ENCODE peak calls at places on chromosomes 16 and 17, in four cellular contexts. S is HT-29, B is mammary epithelial cell, Z is 8988T. K is an unnamed sample.

GRCh38 chr16:81505011-81505660 is 60.5 kb downstream of the CMIP start:
- DNase-seq in Z (no peak), S (no peak), B (peak; percentile 86), K (no peak)

GRCh38 chr16:10754941-10755340 is 11.3 kb downstream of the NUBP1 start:
- DNase-seq in Z (no peak), B (peak; percentile 69), S (no peak), K (peak; percentile 43)

GRCh38 chr17:31373150-31374082 is 18.1 kb upstream of the RAB11FIP4 start:
- DNase-seq in S (peak; percentile 79), Z (no peak), B (peak; percentile 39), K (peak; percentile 74)

GRCh38 chr16:31429314-31429713 is 1.2 kb upstream of the COX6A2 start:
- DNase-seq in B (no peak), S (no peak), Z (no peak), K (no peak)

GRCh38 chr17:17672453-17673368 is 8.5 kb upstream of the RAI1 start:
- DNase-seq in B (peak; percentile 35), Z (no peak), S (no peak), K (no peak)

GRCh38 chr16:30666681-30667080 is 8.4 kb downstream of the FBRS start:
- DNase-seq in B (no peak), Z (no peak), S (no peak), K (no peak)

GRCh38 chr17:74935585-74936469 is at the start of gene OTOP3:
- DNase-seq in B (no peak), S (no peak), Z (no peak), K (no peak)

GRCh38 chr16:11605564-11605886 is 18.8 kb upstream of the LITAF start:
- DNase-seq in B (no peak), Z (no peak), S (no peak), K (no peak)

GRCh38 chr16:48687421-48688038 is 77.5 kb upstream of the N4BP1 start:
- DNase-seq in B (peak; percentile 60), S (peak; percentile 72), Z (peak; percentile 70), K (peak; percentile 85)

GRCh38 chr16:72042157-72042660 is 12.1 kb upstream of the HP start:
- DNase-seq in B (peak; percentile 2), Z (no peak), S (no peak), K (no peak)

GRCh38 chr17:50367401-50367800 is 5.6 kb downstream of the MRPL27 start:
- DNase-seq in S (no peak), Z (no peak), B (no peak), K (no peak)

GRCh38 chr17:50184611-50185398 is 16.6 kb downstream of the COL1A1 start:
- DNase-seq in S (no peak), B (peak; percentile 55), Z (no peak), K (no peak)

GRCh38 chr16:1315081-1316032 is 5.9 kb downstream of the UBE2I start:
- DNase-seq in B (no peak), Z (peak; percentile 5), S (no peak), K (no peak)

GRCh38 chr16:59201160-59201559 is 467.0 kb upstream of the GOT2 start:
- DNase-seq in S (no peak), Z (no peak), B (no peak), K (no peak)

GRCh38 chr17:73998246-73999220 is 204.9 kb upstream of the RPL38 start:
- DNase-seq in S (peak; percentile 62), Z (peak; percentile 56), B (peak; percentile 22), K (peak; percentile 54)

GRCh38 chr16:49970818-49971431 is 54.1 kb upstream of the CNEP1R1 start:
- DNase-seq in S (no peak), B (no peak), Z (no peak), K (no peak)

GRCh38 chr16:15643453-15644305 is 725 bp upstream of the MARF1 start:
- DNase-seq in Z (no peak), S (peak; percentile 66), B (no peak), K (peak; percentile 48)

GRCh38 chr17:77107506-77108433 is 33.0 kb upstream of the SEC14L1 start:
- DNase-seq in Z (no peak), S (no peak), B (no peak), K (peak; percentile 60)

GRCh38 chr16:22977294-22977697 is 163.3 kb downstream of the HS3ST2 start:
- DNase-seq in S (peak; percentile 21), B (peak; percentile 8), Z (no peak), K (no peak)

GRCh38 chr16:86355114-86355513 is 155.2 kb upstream of the FOXF1 start:
- DNase-seq in S (no peak), B (no peak), Z (no peak), K (no peak)

GRCh38 chr16:53043986-53044571 is 8.6 kb downstream of the CHD9NB start:
- DNase-seq in S (peak; percentile 67), B (peak; percentile 43), Z (no peak), K (no peak)

GRCh38 chr17:72370819-72371218 is 250.0 kb downstream of the SOX9 start:
- DNase-seq in Z (no peak), S (no peak), B (peak; percentile 59), K (peak; percentile 59)